ENCODE peak calls at places on chromosomes 16 and 17, in five cellular contexts. C is fibroblast of pulmonary artery, U is H9, P is NCI-H1694 treated with DMSO at 0.1 percent for 48 hours, H is mucosa of gallbladder. L is an unnamed sample.

GRCh38 chr16:85221810-85222150 is 109.5 kb upstream of the CIBAR2 start:
- DNase-seq in C (no peak), U (no peak), H (no peak), P (no peak), L (no peak)

GRCh38 chr17:55620945-55621344 is 101.7 kb downstream of the TMEM100 start:
- DNase-seq in P (no peak), C (no peak), H (no peak), U (no peak), L (no peak)

GRCh38 chr16:20612551-20613470 is 36.6 kb upstream of the ACSM2B start:
- DNase-seq in P (no peak), C (no peak), U (no peak), H (no peak), L (peak)

GRCh38 chr16:48505705-48506104 is 104.3 kb downstream of the N4BP1 start:
- DNase-seq in P (no peak), U (no peak), C (no peak), H (no peak), L (no peak)

GRCh38 chr17:83192161-83192788 is 112.9 kb downstream of the METRNL start:
- DNase-seq in H (no peak), P (no peak), C (no peak), U (no peak), L (peak)

GRCh38 chr16:21194771-21195301 is 16.5 kb downstream of the ZP2 start:
- DNase-seq in U (no peak), C (peak), H (no peak), P (no peak), L (peak)

GRCh38 chr16:50266337-50267091 is at the start of gene ADCY7:
- DNase-seq in U (peak), C (peak), P (peak), H (peak), L (peak)

GRCh38 chr16:25481636-25482035 is 210.1 kb upstream of the HS3ST4 start:
- DNase-seq in H (no peak), C (no peak), U (peak), P (no peak), L (no peak)

GRCh38 chr16:80614908-80615696 is 74.3 kb downstream of the DYNLRB2 start:
- DNase-seq in U (no peak), P (no peak), C (peak), H (no peak), L (peak)

GRCh38 chr16:76293980-76294690 is 16.9 kb downstream of the CNTNAP4 start:
- DNase-seq in P (no peak), H (no peak), U (no peak), C (no peak), L (no peak)

GRCh38 chr16:51239196-51239595 is 88.1 kb upstream of the SALL1 start:
- DNase-seq in P (no peak), C (no peak), U (no peak), H (no peak), L (no peak)

GRCh38 chr17:42853597-42853967 is 2.6 kb downstream of the AOC3 start:
- DNase-seq in P (no peak), C (no peak), H (no peak), U (no peak), L (no peak)

GRCh38 chr16:49236216-49236615 is 45.4 kb downstream of the CBLN1 start:
- DNase-seq in H (no peak), C (no peak), U (no peak), P (no peak), L (no peak)

GRCh38 chr17:35520043-35520442 is 17.4 kb downstream of the SLFN12L start:
- DNase-seq in H (no peak), P (no peak), C (no peak), U (no peak), L (no peak)

GRCh38 chr16:66911112-66911511 is 7.6 kb downstream of the CDH16 start:
- DNase-seq in P (no peak), H (no peak), C (no peak), U (no peak), L (no peak)

L was measured in cardiac fibroblast.